ENCODE peak calls at places on chromosomes 16 and 17, in six cellular contexts. One of them, this sample, is unnamed.

GRCh38 chr16:15899538-15900100 is 11.2 kb upstream of the CEP20 start:
- DNase-seq in fibroblast of the conjunctiva: no peak
- DNase-seq in stomach: peak; percentile 69
- DNase-seq in stimulated activated CD4-positive, alpha-beta T cell treated with anti-CD3 and anti-CD28 coated beads, Interleukin-1b, Interleukin-23, amount 100 ng/mL, for 48 hours: peak; percentile 63
- DNase-seq in activated T-helper 1 cell treated with Interleukin-2 at 50 U/mL for 16 hours: no peak
- DNase-seq in iris pigment epithelial cell: peak; percentile 88
- DNase-seq in this sample: no peak

GRCh38 chr16:67967956-67968439 is 439 bp downstream of the SLC12A4 start:
- DNase-seq in fibroblast of the conjunctiva: no peak
- DNase-seq in stomach: peak; percentile 43
- DNase-seq in stimulated activated CD4-positive, alpha-beta T cell treated with anti-CD3 and anti-CD28 coated beads, Interleukin-1b, Interleukin-23, amount 100 ng/mL, for 48 hours: no peak
- DNase-seq in activated T-helper 1 cell treated with Interleukin-2 at 50 U/mL for 16 hours: no peak
- DNase-seq in iris pigment epithelial cell: peak; percentile 36
- DNase-seq in this sample: peak; percentile 72

GRCh38 chr16:27430923-27431484 is 29.0 kb downstream of the IL21R start:
- DNase-seq in fibroblast of the conjunctiva: no peak
- DNase-seq in stomach: peak; percentile 13
- DNase-seq in stimulated activated CD4-positive, alpha-beta T cell treated with anti-CD3 and anti-CD28 coated beads, Interleukin-1b, Interleukin-23, amount 100 ng/mL, for 48 hours: no peak
- DNase-seq in activated T-helper 1 cell treated with Interleukin-2 at 50 U/mL for 16 hours: no peak
- DNase-seq in iris pigment epithelial cell: peak; percentile 48
- DNase-seq in this sample: no peak

GRCh38 chr17:56319531-56319930 is 166.3 kb downstream of the ANKFN1 start:
- DNase-seq in fibroblast of the conjunctiva: peak; percentile 63
- DNase-seq in stomach: no peak
- DNase-seq in stimulated activated CD4-positive, alpha-beta T cell treated with anti-CD3 and anti-CD28 coated beads, Interleukin-1b, Interleukin-23, amount 100 ng/mL, for 48 hours: no peak
- DNase-seq in activated T-helper 1 cell treated with Interleukin-2 at 50 U/mL for 16 hours: no peak
- DNase-seq in iris pigment epithelial cell: peak; percentile 70
- DNase-seq in this sample: peak; percentile 81

GRCh38 chr17:75902406-75902805 is 2.3 kb downstream of the MRPL38 start:
- DNase-seq in fibroblast of the conjunctiva: no peak
- DNase-seq in stomach: no peak
- DNase-seq in stimulated activated CD4-positive, alpha-beta T cell treated with anti-CD3 and anti-CD28 coated beads, Interleukin-1b, Interleukin-23, amount 100 ng/mL, for 48 hours: no peak
- DNase-seq in activated T-helper 1 cell treated with Interleukin-2 at 50 U/mL for 16 hours: no peak
- DNase-seq in iris pigment epithelial cell: no peak
- DNase-seq in this sample: no peak

GRCh38 chr16:49488740-49489525 is 115.3 kb downstream of the C16orf78 start:
- DNase-seq in fibroblast of the conjunctiva: no peak
- DNase-seq in stomach: no peak
- DNase-seq in stimulated activated CD4-positive, alpha-beta T cell treated with anti-CD3 and anti-CD28 coated beads, Interleukin-1b, Interleukin-23, amount 100 ng/mL, for 48 hours: no peak
- DNase-seq in activated T-helper 1 cell treated with Interleukin-2 at 50 U/mL for 16 hours: no peak
- DNase-seq in iris pigment epithelial cell: no peak
- DNase-seq in this sample: no peak

GRCh38 chr16:57723170-57723569 is 12.4 kb upstream of the KATNB1 start:
- DNase-seq in fibroblast of the conjunctiva: no peak
- DNase-seq in stomach: no peak
- DNase-seq in stimulated activated CD4-positive, alpha-beta T cell treated with anti-CD3 and anti-CD28 coated beads, Interleukin-1b, Interleukin-23, amount 100 ng/mL, for 48 hours: no peak
- DNase-seq in activated T-helper 1 cell treated with Interleukin-2 at 50 U/mL for 16 hours: no peak
- DNase-seq in iris pigment epithelial cell: no peak
- DNase-seq in this sample: peak; percentile 38

GRCh38 chr16:48607056-48607825 is 2.7 kb downstream of the N4BP1 start:
- DNase-seq in fibroblast of the conjunctiva: no peak
- DNase-seq in stomach: peak; percentile 76
- DNase-seq in stimulated activated CD4-positive, alpha-beta T cell treated with anti-CD3 and anti-CD28 coated beads, Interleukin-1b, Interleukin-23, amount 100 ng/mL, for 48 hours: no peak
- DNase-seq in activated T-helper 1 cell treated with Interleukin-2 at 50 U/mL for 16 hours: no peak
- DNase-seq in iris pigment epithelial cell: peak; percentile 84
- DNase-seq in this sample: no peak

GRCh38 chr17:77254961-77255741 is 114.4 kb downstream of the SEC14L1 start:
- DNase-seq in fibroblast of the conjunctiva: peak; percentile 10
- DNase-seq in stomach: peak; percentile 53
- DNase-seq in stimulated activated CD4-positive, alpha-beta T cell treated with anti-CD3 and anti-CD28 coated beads, Interleukin-1b, Interleukin-23, amount 100 ng/mL, for 48 hours: no peak
- DNase-seq in activated T-helper 1 cell treated with Interleukin-2 at 50 U/mL for 16 hours: no peak
- DNase-seq in iris pigment epithelial cell: peak; percentile 86
- DNase-seq in this sample: peak; percentile 83

GRCh38 chr16:82506734-82507133 is 120.0 kb upstream of the CDH13 start:
- DNase-seq in fibroblast of the conjunctiva: no peak
- DNase-seq in stomach: no peak
- DNase-seq in stimulated activated CD4-positive, alpha-beta T cell treated with anti-CD3 and anti-CD28 coated beads, Interleukin-1b, Interleukin-23, amount 100 ng/mL, for 48 hours: no peak
- DNase-seq in activated T-helper 1 cell treated with Interleukin-2 at 50 U/mL for 16 hours: no peak
- DNase-seq in iris pigment epithelial cell: no peak
- DNase-seq in this sample: peak; percentile 91

GRCh38 chr17:30234954-30235353 is 543 bp downstream of the SLC6A4 start:
- DNase-seq in fibroblast of the conjunctiva: no peak
- DNase-seq in stomach: no peak
- DNase-seq in stimulated activated CD4-positive, alpha-beta T cell treated with anti-CD3 and anti-CD28 coated beads, Interleukin-1b, Interleukin-23, amount 100 ng/mL, for 48 hours: peak; percentile 23
- DNase-seq in activated T-helper 1 cell treated with Interleukin-2 at 50 U/mL for 16 hours: no peak
- DNase-seq in iris pigment epithelial cell: no peak
- DNase-seq in this sample: peak; percentile 65

GRCh38 chr17:82283208-82283749 is 9.8 kb upstream of the CSNK1D start:
- DNase-seq in fibroblast of the conjunctiva: no peak
- DNase-seq in stomach: no peak
- DNase-seq in stimulated activated CD4-positive, alpha-beta T cell treated with anti-CD3 and anti-CD28 coated beads, Interleukin-1b, Interleukin-23, amount 100 ng/mL, for 48 hours: peak; percentile 76
- DNase-seq in activated T-helper 1 cell treated with Interleukin-2 at 50 U/mL for 16 hours: no peak
- DNase-seq in iris pigment epithelial cell: peak; percentile 85
- DNase-seq in this sample: peak; percentile 65

GRCh38 chr17:79786930-79787643 is 9.1 kb downstream of the CBX2 start:
- DNase-seq in fibroblast of the conjunctiva: no peak
- DNase-seq in stomach: no peak
- DNase-seq in stimulated activated CD4-positive, alpha-beta T cell treated with anti-CD3 and anti-CD28 coated beads, Interleukin-1b, Interleukin-23, amount 100 ng/mL, for 48 hours: no peak
- DNase-seq in activated T-helper 1 cell treated with Interleukin-2 at 50 U/mL for 16 hours: no peak
- DNase-seq in iris pigment epithelial cell: no peak
- DNase-seq in this sample: no peak

GRCh38 chr16:85256190-85256739 is 144.0 kb upstream of the CIBAR2 start:
- DNase-seq in fibroblast of the conjunctiva: no peak
- DNase-seq in stomach: peak; percentile 31
- DNase-seq in stimulated activated CD4-positive, alpha-beta T cell treated with anti-CD3 and anti-CD28 coated beads, Interleukin-1b, Interleukin-23, amount 100 ng/mL, for 48 hours: no peak
- DNase-seq in activated T-helper 1 cell treated with Interleukin-2 at 50 U/mL for 16 hours: no peak
- DNase-seq in iris pigment epithelial cell: no peak
- DNase-seq in this sample: no peak

GRCh38 chr16:23385441-23385840 is 67.5 kb downstream of the COG7 start:
- DNase-seq in fibroblast of the conjunctiva: no peak
- DNase-seq in stomach: no peak
- DNase-seq in stimulated activated CD4-positive, alpha-beta T cell treated with anti-CD3 and anti-CD28 coated beads, Interleukin-1b, Interleukin-23, amount 100 ng/mL, for 48 hours: no peak
- DNase-seq in activated T-helper 1 cell treated with Interleukin-2 at 50 U/mL for 16 hours: no peak
- DNase-seq in iris pigment epithelial cell: no peak
- DNase-seq in this sample: no peak